ENCODE peak calls at places on chromosomes 3 and 15, in five cellular contexts. A is HEK293T, R is SK-N-SH, I is K562, J is GM12878. U is an unnamed sample.

GRCh38 chr3:126676919-126677705 is 22.2 kb upstream of the TXNRD3 start:
- DNase-seq in A (no peak), R (no peak), I (no peak), J (no peak), U (no peak)

GRCh38 chr3:12356175-12356574 is 67.3 kb downstream of the PPARG start:
- DNase-seq in A (no peak), R (no peak), I (no peak), J (no peak), U (no peak)

GRCh38 chr3:117398166-117398954 is 688.8 kb downstream of the TUSC7 start:
- DNase-seq in A (no peak), R (no peak), I (no peak), J (no peak), U (no peak)

GRCh38 chr3:119690043-119690656 is 12.7 kb upstream of the CFAP91 start:
- DNase-seq in A (peak), R (peak), I (peak), J (no peak), U (peak)

GRCh38 chr3:56368860-56369259 is 99.4 kb downstream of the ERC2 start:
- DNase-seq in A (no peak), R (no peak), I (no peak), J (no peak), U (no peak)

GRCh38 chr15:33226559-33227181 is 32.2 kb upstream of the FMN1 start:
- DNase-seq in A (peak), R (peak), I (no peak), J (peak), U (no peak)

GRCh38 chr15:93162560-93162959 is 73.5 kb upstream of the RGMA start:
- DNase-seq in A (no peak), R (no peak), I (no peak), J (no peak), U (no peak)

GRCh38 chr3:187737401-187738088 is 7.7 kb downstream of the BCL6 start:
- DNase-seq in A (no peak), R (peak), I (peak), J (no peak), U (no peak)

GRCh38 chr3:71421820-71422566 is 161.5 kb downstream of the FOXP1 start:
- DNase-seq in A (no peak), R (no peak), I (no peak), J (peak), U (no peak)

GRCh38 chr3:197003461-197004385 is 25.9 kb downstream of the MELTF start:
- DNase-seq in A (no peak), R (no peak), I (no peak), J (no peak), U (no peak)

GRCh38 chr15:82021992-82022391 is 23.8 kb downstream of the MEX3B start:
- DNase-seq in A (peak), R (peak), I (no peak), J (no peak), U (no peak)

GRCh38 chr3:16181361-16181760 is 6.9 kb downstream of the GALNT15 start:
- DNase-seq in A (no peak), R (no peak), I (no peak), J (no peak), U (no peak)

GRCh38 chr3:12227833-12228232 is 61.0 kb upstream of the PPARG start:
- DNase-seq in A (no peak), R (no peak), I (no peak), J (no peak), U (no peak)

GRCh38 chr15:66703540-66703941 is 1.5 kb downstream of the SMAD6 start:
- DNase-seq in A (no peak), R (peak), I (no peak), J (no peak), U (no peak)

GRCh38 chr3:58157649-58158048 is 53.1 kb downstream of the DNASE1L3 start:
- DNase-seq in A (peak), R (no peak), I (no peak), J (no peak), U (no peak)

GRCh38 chr3:71047616-71048531 is 535.7 kb downstream of the FOXP1 start:
- DNase-seq in A (no peak), R (no peak), I (no peak), J (no peak), U (no peak)

GRCh38 chr3:64686446-64686908 is 1.3 kb downstream of the ADAMTS9 start:
- DNase-seq in A (peak), R (peak), I (no peak), J (no peak), U (peak)

GRCh38 chr15:73782339-73782979 is 29.3 kb upstream of the INSYN1 start:
- DNase-seq in A (no peak), R (no peak), I (no peak), J (no peak), U (no peak)

GRCh38 chr15:68429691-68430470 is 2.1 kb downstream of the ITGA11 start:
- DNase-seq in A (no peak), R (no peak), I (no peak), J (no peak), U (no peak)

GRCh38 chr3:114878119-114878839 is 268.8 kb downstream of the ZBTB20 start:
- DNase-seq in A (no peak), R (no peak), I (no peak), J (no peak), U (no peak)

GRCh38 chr3:39267631-39268553 is 11.9 kb downstream of the CX3CR1 start:
- DNase-seq in A (no peak), R (no peak), I (no peak), J (no peak), U (no peak)

GRCh38 chr3:53682807-53683206 is 163.4 kb downstream of the CHDH start:
- DNase-seq in A (no peak), R (no peak), I (no peak), J (no peak), U (no peak)

GRCh38 chr3:112770026-112770626 is 76.5 kb downstream of the CD200R1L start:
- DNase-seq in A (no peak), R (no peak), I (peak), J (no peak), U (no peak)

GRCh38 chr3:172151610-172152293 is 112.4 kb downstream of the FNDC3B start:
- DNase-seq in A (no peak), R (no peak), I (no peak), J (no peak), U (no peak)

GRCh38 chr3:86837871-86838270 is 153.1 kb downstream of the VGLL3 start:
- DNase-seq in A (no peak), R (no peak), I (no peak), J (no peak), U (no peak)

GRCh38 chr15:66625531-66625930 is 59.7 kb upstream of the LCTL start:
- DNase-seq in A (no peak), R (no peak), I (no peak), J (no peak), U (no peak)

GRCh38 chr3:36714343-36714742 is 50.0 kb downstream of the DCLK3 start:
- DNase-seq in A (no peak), R (no peak), I (no peak), J (no peak), U (no peak)

GRCh38 chr3:184471439-184471838 is 90.1 kb upstream of the EPHB3 start:
- DNase-seq in A (no peak), R (no peak), I (no peak), J (no peak), U (no peak)

GRCh38 chr3:32349184-32349583 is 42.5 kb upstream of the CMTM7 start:
- DNase-seq in A (no peak), R (no peak), I (no peak), J (no peak), U (peak)

DNA sequence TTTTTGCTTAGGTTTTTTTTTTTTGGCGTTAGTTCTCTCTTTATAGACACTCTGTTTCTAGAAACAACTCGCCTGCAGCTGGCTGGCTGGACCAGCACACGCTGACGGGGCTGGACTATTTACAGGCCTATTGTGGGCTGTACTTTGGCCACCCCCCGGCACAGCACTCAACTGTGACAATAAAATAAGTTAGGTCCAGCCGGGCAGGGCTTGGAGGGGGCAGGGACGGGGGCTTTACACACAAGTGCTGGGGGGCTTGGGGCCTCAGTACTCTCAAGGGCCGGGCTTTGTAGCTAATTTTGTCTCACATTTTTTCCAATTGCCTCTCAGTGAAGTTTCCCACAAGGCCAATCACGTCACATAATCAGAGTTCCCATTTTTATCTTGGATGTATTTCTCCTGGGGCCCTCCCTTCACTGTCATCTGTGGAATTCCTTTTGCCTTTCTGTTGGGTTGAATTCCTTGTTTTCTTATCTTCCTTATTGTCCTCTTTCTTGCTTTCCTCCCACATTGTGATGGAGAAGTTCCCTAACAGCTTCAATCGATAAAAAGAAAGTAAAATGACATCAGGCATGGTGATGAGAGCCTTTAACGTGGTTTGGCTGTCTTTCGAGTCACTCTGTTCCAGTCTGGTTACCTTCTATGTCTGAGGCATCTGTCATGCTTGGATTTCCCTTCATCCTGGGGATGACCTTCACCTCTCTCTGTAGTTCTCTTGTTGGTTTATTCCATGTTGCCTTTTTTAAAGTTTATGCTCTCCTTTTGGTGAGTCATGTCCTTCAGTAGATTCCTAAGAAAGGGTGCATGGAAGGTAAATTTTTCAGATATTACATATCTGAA is 44.1 kb upstream of the CMTM7 start:
- DNase-seq in A (no peak), R (no peak), I (no peak), J (no peak), U (no peak)
- TF ChIP-seq FOXM1 in A (no peak), R (no peak), I (no peak), J (no peak), U (no peak)

GRCh38 chr3:122609798-122610559 is 32.5 kb downstream of the PARP15 start:
- DNase-seq in A (no peak), R (no peak), I (no peak), J (peak), U (no peak)
- TF ChIP-seq FOXM1 in A (no peak), R (no peak), I (no peak), J (peak), U (no peak)

GRCh38 chr3:141429371-141430035 is 57.3 kb upstream of the RASA2 start:
- DNase-seq in A (no peak), R (no peak), I (no peak), J (no peak), U (no peak)

GRCh38 chr3:141430326-141430725 is 56.5 kb upstream of the RASA2 start:
- DNase-seq in A (no peak), R (no peak), I (no peak), J (no peak), U (no peak)

GRCh38 chr3:141432904-141433303 is 53.9 kb upstream of the RASA2 start:
- DNase-seq in A (no peak), R (no peak), I (no peak), J (no peak), U (no peak)

GRCh38 chr3:141434255-141434654 is 52.6 kb upstream of the RASA2 start:
- DNase-seq in A (no peak), R (no peak), I (no peak), J (no peak), U (no peak)

DNA sequence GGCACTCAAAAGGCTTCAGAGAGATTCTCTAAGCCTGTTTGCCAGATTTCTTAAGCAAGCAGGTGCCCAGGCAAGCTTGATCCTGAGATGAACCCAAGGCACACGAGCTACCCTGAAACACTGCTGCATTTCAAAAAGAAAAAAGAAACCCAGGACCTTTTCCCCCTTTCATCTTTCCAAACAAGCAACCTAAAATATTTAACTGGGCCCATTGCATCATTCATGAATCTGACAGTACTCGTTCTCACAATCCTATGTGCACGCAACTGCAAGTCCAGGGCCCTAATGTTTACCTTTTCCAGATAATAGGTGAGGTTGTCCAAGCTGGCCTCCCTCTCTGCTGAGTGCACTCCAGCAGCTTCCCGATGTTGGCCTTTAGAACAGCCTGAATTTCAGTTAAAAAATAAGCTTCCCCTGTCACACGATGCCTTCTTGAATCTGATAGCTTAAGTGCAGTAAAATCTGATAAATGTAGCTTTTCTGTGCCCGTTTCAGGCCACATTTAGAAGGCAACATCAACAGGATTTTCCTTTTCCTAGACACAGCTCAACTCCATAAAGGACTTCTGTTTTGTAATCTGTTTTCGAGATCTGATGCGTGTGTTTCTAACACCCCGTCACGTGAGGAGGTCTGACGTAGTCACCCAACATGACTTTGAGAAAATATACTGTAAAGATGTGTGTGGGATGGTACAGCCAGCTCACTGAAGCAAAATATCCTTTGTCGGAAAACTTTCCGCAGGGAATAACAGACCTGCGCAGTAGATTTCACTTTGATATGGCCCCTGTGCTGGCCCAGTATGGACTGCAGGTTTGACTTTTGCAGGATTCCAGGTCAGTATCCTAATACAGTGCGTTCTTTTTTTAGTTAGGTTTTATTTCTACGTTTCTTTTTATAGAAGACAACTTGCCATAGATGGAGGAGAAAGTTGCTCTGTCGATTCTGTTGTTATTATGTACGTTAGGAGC is 55.1 kb upstream of the RASA2 start:
- DNase-seq in A (no peak), R (no peak), I (no peak), J (no peak), U (peak)
- TF ChIP-seq FOXM1 in A (no peak), R (no peak), I (no peak), J (no peak), U (no peak)

GRCh38 chr3:111548060-111548459 is 6.1 kb downstream of the CD96 start:
- DNase-seq in A (no peak), R (no peak), I (no peak), J (no peak), U (no peak)
- TF ChIP-seq FOXM1 in A (no peak), R (no peak), I (no peak), J (no peak), U (no peak)

GRCh38 chr15:64455951-64456350 is 4.4 kb upstream of the ZNF609 start:
- DNase-seq in A (no peak), R (no peak), I (no peak), J (no peak), U (no peak)

GRCh38 chr15:64454282-64454681 is 6.1 kb upstream of the ZNF609 start:
- DNase-seq in A (no peak), R (no peak), I (no peak), J (no peak), U (no peak)

GRCh38 chr15:64453689-64454037 is 6.7 kb upstream of the ZNF609 start:
- DNase-seq in A (no peak), R (no peak), I (no peak), J (no peak), U (no peak)

GRCh38 chr15:64456634-64457108 is 3.7 kb upstream of the ZNF609 start:
- DNase-seq in A (no peak), R (no peak), I (no peak), J (no peak), U (peak)

GRCh38 chr15:64452988-64453688 is 7.2 kb upstream of the ZNF609 start:
- DNase-seq in A (no peak), R (no peak), I (no peak), J (no peak), U (no peak)
- TF ChIP-seq FOXM1 in A (no peak), R (no peak), I (no peak), J (no peak), U (no peak)

GRCh38 chr3:65873869-65874268 is 164.8 kb downstream of the MAGI1 start:
- DNase-seq in A (no peak), R (no peak), I (no peak), J (no peak), U (no peak)

GRCh38 chr3:65875395-65876027 is 163.2 kb downstream of the MAGI1 start:
- DNase-seq in A (no peak), R (no peak), I (no peak), J (no peak), U (peak)

GRCh38 chr3:65867463-65868210 is 171.1 kb downstream of the MAGI1 start:
- DNase-seq in A (no peak), R (no peak), I (no peak), J (no peak), U (no peak)

GRCh38 chr3:65873028-65873427 is 165.7 kb downstream of the MAGI1 start:
- DNase-seq in A (no peak), R (no peak), I (no peak), J (no peak), U (no peak)

DNA sequence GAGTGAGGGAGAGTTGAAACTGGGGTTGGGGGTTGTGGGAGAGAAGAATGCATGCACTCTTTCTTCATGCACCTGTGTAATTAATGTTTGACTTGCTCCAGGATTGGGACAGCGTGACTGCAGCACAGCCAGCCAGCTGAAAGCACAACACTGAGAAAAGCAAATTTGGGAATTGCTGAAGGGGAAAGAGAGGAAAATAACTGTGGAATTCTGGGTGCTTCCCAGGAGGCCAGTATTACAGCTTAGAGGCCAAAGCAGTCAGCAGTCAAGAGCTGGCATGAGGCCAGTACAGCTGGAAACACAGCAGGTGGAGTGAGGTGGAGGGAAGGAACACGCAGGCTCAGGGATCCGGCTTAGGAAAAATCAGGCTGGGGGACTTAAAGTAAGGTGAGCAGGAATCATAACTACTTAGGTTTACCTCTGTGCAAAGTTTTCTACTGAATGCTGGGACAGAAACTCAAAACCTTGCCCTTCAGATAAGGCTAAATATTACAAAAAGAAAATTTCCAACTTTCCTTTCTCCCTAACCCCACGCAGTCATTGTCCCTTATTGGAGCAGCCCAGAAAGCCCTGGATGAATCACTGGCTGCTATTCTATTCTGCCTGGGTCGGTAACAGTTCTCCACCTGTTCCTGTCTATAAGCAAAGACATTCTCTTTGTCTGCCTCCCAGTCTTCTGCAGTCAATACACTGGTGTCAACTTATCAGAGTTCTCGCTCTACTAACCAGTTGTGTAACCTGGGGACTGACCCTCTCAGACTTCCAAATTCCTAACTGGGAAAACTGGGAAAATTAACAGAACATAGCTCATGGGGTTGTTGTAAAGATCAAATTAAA is 167.2 kb downstream of the MAGI1 start:
- DNase-seq in A (peak), R (peak), I (no peak), J (no peak), U (peak)
- TF ChIP-seq FOXM1 in A (no peak), R (no peak), I (no peak), J (no peak), U (no peak)

DNA sequence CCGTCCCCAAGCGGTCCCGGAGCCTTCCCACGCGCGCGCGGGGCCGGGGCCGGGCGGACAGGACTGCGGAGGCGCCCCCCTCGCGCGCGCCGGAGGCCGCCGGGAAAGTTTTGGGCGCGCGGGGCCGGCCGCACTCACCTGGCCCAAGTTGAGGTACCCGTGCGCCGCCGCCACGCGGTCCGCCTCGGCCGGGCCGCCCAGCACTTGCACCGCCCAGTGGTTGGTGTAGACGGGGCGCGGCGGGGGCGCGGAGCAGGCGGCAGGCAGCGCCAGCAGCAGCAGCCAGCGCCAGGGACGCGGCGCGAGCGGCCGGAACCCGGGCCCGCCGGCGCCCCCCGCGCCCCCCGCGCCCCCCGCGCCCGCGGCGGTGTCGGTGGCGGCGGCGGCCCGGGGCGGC is 273 bp downstream of the PCSK6 start:
- DNase-seq in A (peak), R (peak), I (peak), J (no peak), U (no peak)
- TF ChIP-seq FOXM1 in A (peak), R (no peak), I (no peak), J (no peak), U (no peak)

DNA sequence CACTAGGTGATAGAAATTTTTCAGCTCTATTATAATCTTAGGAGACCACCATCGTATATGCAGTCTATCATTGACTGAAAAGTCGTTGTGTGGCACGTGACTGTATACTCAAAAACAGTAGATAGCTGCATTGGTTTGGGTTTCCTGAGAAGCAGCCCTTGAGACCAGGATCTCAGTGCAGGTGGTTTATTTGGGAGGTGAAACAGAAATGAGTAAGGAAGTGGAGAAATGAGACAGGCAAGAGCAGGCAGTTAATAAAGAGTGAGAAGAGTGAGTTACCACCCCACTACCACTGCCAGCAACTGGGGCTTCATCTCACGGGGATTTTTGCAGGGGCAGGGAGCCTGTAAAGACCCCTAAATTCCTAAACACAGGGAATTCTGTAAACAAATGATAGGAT is 221.0 kb downstream of the SHQ1 start:
- DNase-seq in A (no peak), R (no peak), I (no peak), J (no peak), U (no peak)
- TF ChIP-seq FOXM1 in A (no peak), R (no peak), I (no peak), J (no peak), U (no peak)

GRCh38 chr15:94327356-94327936 is 96.1 kb downstream of the MCTP2 start:
- DNase-seq in A (peak), R (peak), I (peak), J (no peak), U (peak)
- TF ChIP-seq FOXM1 in A (no peak), R (no peak), I (no peak), J (no peak), U (no peak)

U was measured in HepG2.